ENCODE peak calls at places on chromosome 18, in five cellular contexts. D, L, W, Y and X are unnamed samples.

GRCh38 chr18:28149810-28150420 is 27.0 kb downstream of the CDH2 start:
- DNase-seq in D (no peak), L (no peak), W (no peak), Y (peak; percentile 13), X (no peak)

GRCh38 chr18:58886864-58887612 is 22.4 kb downstream of the ZNF532 start:
- DNase-seq in D (no peak), L (no peak), W (no peak), Y (no peak), X (no peak)

GRCh38 chr18:47260138-47260923 is 8.9 kb upstream of the SKOR2 start:
- DNase-seq in D (peak; percentile 7), L (peak; percentile 66), W (peak; percentile 79), Y (no peak), X (no peak)

GRCh38 chr18:74276609-74277008 is 15.2 kb downstream of the CYB5A start:
- DNase-seq in D (no peak), L (no peak), W (peak; percentile 77), Y (no peak), X (no peak)

GRCh38 chr18:49886891-49887764 is 73.8 kb upstream of the ACAA2 start:
- DNase-seq in D (no peak), L (no peak), W (no peak), Y (no peak), X (no peak)

GRCh38 chr18:4069183-4069582 is 385.9 kb downstream of the DLGAP1 start:
- DNase-seq in D (no peak), L (no peak), W (no peak), Y (no peak), X (no peak)

GRCh38 chr18:68549257-68549871 is 165.5 kb downstream of the TMX3 start:
- DNase-seq in D (no peak), L (no peak), W (no peak), Y (no peak), X (no peak)

GRCh38 chr18:57864615-57865121 is 61.6 kb upstream of the ATP8B1 start:
- DNase-seq in D (no peak), L (no peak), W (no peak), Y (no peak), X (peak; percentile 24)

GRCh38 chr18:577606-578005 is 2.6 kb upstream of the CETN1 start:
- DNase-seq in D (no peak), L (no peak), W (no peak), Y (no peak), X (no peak)

GRCh38 chr18:74501386-74501785 is 5.2 kb downstream of the CNDP2 start:
- DNase-seq in D (no peak), L (no peak), W (no peak), Y (no peak), X (no peak)

GRCh38 chr18:48566588-48566987 is 27.8 kb downstream of the CTIF start:
- DNase-seq in D (no peak), L (no peak), W (no peak), Y (no peak), X (no peak)

GRCh38 chr18:23689031-23689615 is at the start of gene LAMA3:
- DNase-seq in D (no peak), L (peak; percentile 82), W (peak; percentile 88), Y (peak; percentile 1), X (no peak)

GRCh38 chr18:57333941-57334340 is 18.4 kb upstream of the ST8SIA3 start:
- DNase-seq in D (no peak), L (no peak), W (no peak), Y (no peak), X (no peak)

GRCh38 chr18:70931942-70932814 is 643.3 kb downstream of the SOCS6 start:
- DNase-seq in D (no peak), L (no peak), W (no peak), Y (peak; percentile 2), X (peak; percentile 69)

GRCh38 chr18:6476880-6477279 is 62.2 kb upstream of the L3MBTL4 start:
- DNase-seq in D (no peak), L (no peak), W (no peak), Y (no peak), X (no peak)

GRCh38 chr18:23207191-23207955 is 72.1 kb downstream of the CABLES1 start:
- DNase-seq in D (no peak), L (no peak), W (no peak), Y (no peak), X (no peak)

GRCh38 chr18:69725009-69725408 is 222.7 kb downstream of the CD226 start:
- DNase-seq in D (no peak), L (no peak), W (no peak), Y (no peak), X (no peak)

GRCh38 chr18:30163573-30163972 is 879.0 kb downstream of the DSC3 start:
- DNase-seq in D (no peak), L (no peak), W (no peak), Y (no peak), X (no peak)

GRCh38 chr18:68840554-68841263 is 42.8 kb downstream of the CCDC102B start:
- DNase-seq in D (peak; percentile 83), L (no peak), W (no peak), Y (no peak), X (no peak)

GRCh38 chr18:10076502-10077030 is 162.8 kb downstream of the VAPA start:
- DNase-seq in D (no peak), L (no peak), W (no peak), Y (no peak), X (no peak)

GRCh38 chr18:79579807-79580480 is 99.7 kb upstream of the CTDP1 start:
- DNase-seq in D (no peak), L (peak; percentile 37), W (no peak), Y (no peak), X (no peak)

GRCh38 chr18:2893056-2893455 is 46.2 kb downstream of the EMILIN2 start:
- DNase-seq in D (no peak), L (no peak), W (no peak), Y (no peak), X (no peak)

GRCh38 chr18:52341617-52342381 is 1.8 kb downstream of the DCC start:
- DNase-seq in D (no peak), L (no peak), W (peak; percentile 67), Y (no peak), X (no peak)

GRCh38 chr18:2774669-2775068 is 72.1 kb upstream of the EMILIN2 start:
- DNase-seq in D (no peak), L (no peak), W (no peak), Y (no peak), X (no peak)

GRCh38 chr18:41326311-41326710 is 628.7 kb upstream of the PIK3C3 start:
- DNase-seq in D (peak; percentile 35), L (no peak), W (no peak), Y (no peak), X (no peak)

GRCh38 chr18:35344736-35345459 is 678 bp upstream of the ZNF24 start:
- DNase-seq in D (no peak), L (no peak), W (peak; percentile 46), Y (peak; percentile 77), X (peak; percentile 50)